ENCODE peak calls at places on chromosome 19, in seven cellular contexts. One of them, this sample, is unnamed.
A peak's percentile ranks its signal among the peaks of the same experiment; 100 is the strongest.

GRCh38 chr19:31555634-31556215 is 206.5 kb upstream of the TSHZ3 start:
- DNase-seq in HepG2: no peak
- DNase-seq in SK-N-SH: peak; percentile 31
- DNase-seq in GM12878: no peak
- DNase-seq in GM12891: no peak
- DNase-seq in H1: no peak
- DNase-seq in K562: no peak
- DNase-seq in this sample: no peak

GRCh38 chr19:1235625-1236538 is 1.9 kb downstream of the CBARP start:
- DNase-seq in HepG2: no peak
- DNase-seq in H1: no peak
- DNase-seq in SK-N-SH: peak; percentile 66
- DNase-seq in GM12878: no peak
- DNase-seq in K562: no peak
- DNase-seq in GM12891: no peak
- DNase-seq in this sample: no peak

GRCh38 chr19:57398868-57399267 is 9.2 kb downstream of the ZNF548 start:
- DNase-seq in SK-N-SH: no peak
- DNase-seq in GM12878: no peak
- DNase-seq in H1: no peak
- DNase-seq in K562: no peak
- DNase-seq in HepG2: no peak
- DNase-seq in GM12891: no peak
- DNase-seq in this sample: no peak

GRCh38 chr19:32407004-32407992 is 1.7 kb downstream of the DPY19L3 start:
- DNase-seq in K562: peak; percentile 72
- DNase-seq in GM12878: no peak
- DNase-seq in HepG2: peak; percentile 16
- DNase-seq in GM12891: no peak
- DNase-seq in SK-N-SH: peak; percentile 36
- DNase-seq in H1: no peak
- DNase-seq in this sample: no peak

GRCh38 chr19:16371540-16371986 is 46.9 kb downstream of the KLF2 start:
- DNase-seq in K562: peak; percentile 80
- DNase-seq in HepG2: no peak
- DNase-seq in SK-N-SH: no peak
- DNase-seq in H1: no peak
- DNase-seq in GM12878: peak; percentile 79
- DNase-seq in GM12891: peak; percentile 67
- DNase-seq in this sample: peak; percentile 71

GRCh38 chr19:14818588-14818987 is 16.4 kb downstream of the OR7A5 start:
- DNase-seq in K562: no peak
- DNase-seq in H1: no peak
- DNase-seq in GM12878: no peak
- DNase-seq in HepG2: no peak
- DNase-seq in SK-N-SH: no peak
- DNase-seq in GM12891: no peak
- DNase-seq in this sample: no peak

GRCh38 chr19:2426661-2427322 is 594 bp downstream of the TIMM13 start:
- DNase-seq in SK-N-SH: peak; percentile 94
- DNase-seq in HepG2: peak; percentile 64
- DNase-seq in K562: peak; percentile 88
- DNase-seq in GM12891: peak; percentile 80
- DNase-seq in H1: no peak
- DNase-seq in GM12878: no peak
- DNase-seq in this sample: peak; percentile 74

GRCh38 chr19:7348587-7349230 is at the start of gene ARHGEF18:
- DNase-seq in HepG2: no peak
- DNase-seq in SK-N-SH: no peak
- DNase-seq in GM12891: no peak
- DNase-seq in H1: no peak
- DNase-seq in GM12878: peak; percentile 59
- DNase-seq in K562: no peak
- DNase-seq in this sample: peak; percentile 48

GRCh38 chr19:2270157-2270571 is 11.8 kb downstream of the PEAK3 start:
- DNase-seq in GM12891: no peak
- DNase-seq in HepG2: no peak
- DNase-seq in GM12878: no peak
- DNase-seq in SK-N-SH: no peak
- DNase-seq in H1: no peak
- DNase-seq in K562: peak; percentile 57
- DNase-seq in this sample: no peak

GRCh38 chr19:50537769-50538230 is 24.1 kb upstream of the ASPDH start:
- DNase-seq in SK-N-SH: peak; percentile 93
- DNase-seq in GM12891: peak; percentile 73
- DNase-seq in HepG2: peak; percentile 65
- DNase-seq in K562: peak; percentile 88
- DNase-seq in GM12878: no peak
- DNase-seq in H1: peak; percentile 89
- DNase-seq in this sample: peak; percentile 69

GRCh38 chr19:8575467-8575997 is 1.7 kb downstream of the MYO1F start:
- DNase-seq in K562: peak; percentile 50
- DNase-seq in GM12878: no peak
- DNase-seq in H1: no peak
- DNase-seq in GM12891: no peak
- DNase-seq in SK-N-SH: no peak
- DNase-seq in HepG2: no peak
- DNase-seq in this sample: no peak

GRCh38 chr19:4352701-4353121 is 9.3 kb downstream of the MPND start:
- DNase-seq in H1: no peak
- DNase-seq in GM12878: no peak
- DNase-seq in SK-N-SH: peak; percentile 88
- DNase-seq in HepG2: peak; percentile 47
- DNase-seq in GM12891: no peak
- DNase-seq in K562: peak; percentile 74
- DNase-seq in this sample: peak; percentile 71
- TF ChIP-seq TAF1 in H1: no peak
- TF ChIP-seq TAF1 in GM12878: no peak
- TF ChIP-seq TAF1 in SK-N-SH: no peak
- TF ChIP-seq TAF1 in HepG2: no peak
- TF ChIP-seq TAF1 in GM12891: no peak
- TF ChIP-seq TAF1 in K562: no peak
- TF ChIP-seq TAF1 in this sample: no peak

DNA sequence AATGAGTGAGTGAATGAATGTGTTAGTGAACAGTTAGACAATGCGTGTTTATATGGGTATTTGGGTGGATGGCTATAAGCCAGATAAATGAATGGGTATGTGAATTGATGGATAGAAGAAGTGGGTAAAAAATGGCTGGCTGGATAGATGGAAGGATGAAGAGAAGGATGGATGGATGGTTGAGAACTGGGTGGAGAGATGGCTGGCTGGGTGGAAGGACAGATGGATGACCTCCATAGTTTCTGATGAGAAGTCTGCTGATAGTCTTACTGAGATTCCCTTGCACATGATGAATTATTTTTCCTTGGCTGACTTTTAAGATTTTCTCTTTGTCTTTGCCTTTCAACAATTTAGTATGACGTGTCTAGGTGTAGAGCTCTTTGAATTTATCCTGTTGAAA is 57.4 kb downstream of the RYR1 start:
- DNase-seq in H1: no peak
- DNase-seq in GM12878: no peak
- DNase-seq in HepG2: no peak
- DNase-seq in K562: no peak
- DNase-seq in SK-N-SH: no peak
- DNase-seq in GM12891: no peak
- DNase-seq in this sample: no peak
- TF ChIP-seq TAF1 in H1: no peak
- TF ChIP-seq TAF1 in GM12878: no peak
- TF ChIP-seq TAF1 in HepG2: no peak
- TF ChIP-seq TAF1 in K562: no peak
- TF ChIP-seq TAF1 in SK-N-SH: no peak
- TF ChIP-seq TAF1 in GM12891: no peak
- TF ChIP-seq TAF1 in this sample: no peak

GRCh38 chr19:18157465-18158063 is 4.6 kb downstream of the PIK3R2 start:
- DNase-seq in HepG2: no peak
- DNase-seq in SK-N-SH: peak; percentile 87
- DNase-seq in H1: no peak
- DNase-seq in GM12891: no peak
- DNase-seq in GM12878: no peak
- DNase-seq in K562: no peak
- DNase-seq in this sample: no peak
- TF ChIP-seq TAF1 in HepG2: no peak
- TF ChIP-seq TAF1 in SK-N-SH: no peak
- TF ChIP-seq TAF1 in H1: no peak
- TF ChIP-seq TAF1 in GM12891: no peak
- TF ChIP-seq TAF1 in GM12878: no peak
- TF ChIP-seq TAF1 in K562: no peak
- TF ChIP-seq TAF1 in this sample: no peak

GRCh38 chr19:48835734-48836088 is 580 bp downstream of the HSD17B14 start:
- DNase-seq in SK-N-SH: peak; percentile 87
- DNase-seq in GM12891: peak; percentile 87
- DNase-seq in GM12878: peak; percentile 82
- DNase-seq in K562: peak; percentile 87
- DNase-seq in HepG2: peak; percentile 82
- DNase-seq in H1: peak; percentile 78
- DNase-seq in this sample: peak; percentile 85
- TF ChIP-seq TAF1 in SK-N-SH: no peak
- TF ChIP-seq TAF1 in GM12891: no peak
- TF ChIP-seq TAF1 in GM12878: peak; percentile 29
- TF ChIP-seq TAF1 in K562: no peak
- TF ChIP-seq TAF1 in HepG2: no peak
- TF ChIP-seq TAF1 in H1: peak; percentile 35
- TF ChIP-seq TAF1 in this sample: no peak

GRCh38 chr19:17579523-17580244 is 24.2 kb downstream of the COLGALT1 start:
- DNase-seq in SK-N-SH: peak; percentile 92
- DNase-seq in GM12878: no peak
- DNase-seq in K562: peak; percentile 91
- DNase-seq in GM12891: peak; percentile 76
- DNase-seq in HepG2: no peak
- DNase-seq in H1: peak; percentile 87
- DNase-seq in this sample: peak; percentile 71

GRCh38 chr19:17576758-17577532 is 21.5 kb downstream of the COLGALT1 start:
- DNase-seq in K562: peak; percentile 99
- DNase-seq in SK-N-SH: peak; percentile 61
- DNase-seq in GM12878: no peak
- DNase-seq in GM12891: peak; percentile 60
- DNase-seq in HepG2: no peak
- DNase-seq in H1: peak; percentile 95
- DNase-seq in this sample: no peak

GRCh38 chr19:17572640-17573039 is 17.2 kb downstream of the COLGALT1 start:
- DNase-seq in SK-N-SH: no peak
- DNase-seq in GM12878: no peak
- DNase-seq in H1: no peak
- DNase-seq in K562: no peak
- DNase-seq in HepG2: no peak
- DNase-seq in GM12891: no peak
- DNase-seq in this sample: no peak

GRCh38 chr19:17577698-17578097 is 22.2 kb downstream of the COLGALT1 start:
- DNase-seq in GM12878: no peak
- DNase-seq in K562: no peak
- DNase-seq in SK-N-SH: no peak
- DNase-seq in GM12891: no peak
- DNase-seq in H1: no peak
- DNase-seq in HepG2: no peak
- DNase-seq in this sample: no peak

DNA sequence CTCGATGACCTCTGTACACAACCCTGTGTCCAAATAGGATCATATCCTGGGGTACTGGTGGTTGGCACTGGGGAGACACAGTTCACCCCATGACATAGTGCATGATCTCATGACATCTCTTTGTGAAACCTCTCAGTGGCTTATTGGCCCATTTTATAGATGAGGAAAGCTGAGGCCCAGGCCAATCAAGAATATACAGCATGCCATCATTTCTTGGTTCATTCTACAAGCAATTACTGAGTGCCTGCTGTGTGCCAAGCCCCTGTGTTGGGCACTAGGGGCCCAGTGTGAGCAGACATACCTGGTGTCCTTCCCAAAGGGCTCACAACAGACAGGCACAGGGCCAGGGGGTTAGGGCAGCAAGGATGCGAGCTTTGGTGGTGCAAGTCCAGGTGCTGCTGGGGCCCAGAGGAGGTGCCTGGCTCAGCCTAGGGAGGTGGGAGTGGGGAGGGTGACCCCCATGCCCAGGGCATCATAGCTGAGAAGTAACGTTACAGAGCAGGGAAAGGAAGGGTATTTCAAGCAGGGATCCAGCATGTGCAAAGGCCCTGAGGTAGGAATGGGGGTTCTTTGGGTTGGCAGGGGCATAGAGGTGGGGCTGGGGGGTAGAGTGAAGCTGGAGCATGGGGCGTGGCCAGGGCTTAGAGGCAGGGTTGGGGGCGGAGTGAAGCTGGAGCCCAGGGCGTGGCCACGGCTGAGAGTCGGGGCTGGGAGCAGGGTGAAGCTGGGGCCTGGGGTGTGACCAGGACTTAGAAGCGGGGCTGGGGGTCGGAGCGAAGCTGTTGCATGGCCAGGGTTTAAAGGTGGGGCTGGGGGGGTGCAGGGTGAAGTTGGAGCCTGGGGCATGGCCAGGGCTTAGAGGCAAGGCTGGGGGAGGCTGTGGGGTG is 20.7 kb downstream of the COLGALT1 start:
- DNase-seq in SK-N-SH: peak; percentile 30
- DNase-seq in GM12891: no peak
- DNase-seq in K562: peak; percentile 85
- DNase-seq in HepG2: no peak
- DNase-seq in GM12878: no peak
- DNase-seq in H1: no peak
- DNase-seq in this sample: no peak
- TF ChIP-seq TAF1 in SK-N-SH: no peak
- TF ChIP-seq TAF1 in GM12891: no peak
- TF ChIP-seq TAF1 in K562: no peak
- TF ChIP-seq TAF1 in HepG2: no peak
- TF ChIP-seq TAF1 in GM12878: no peak
- TF ChIP-seq TAF1 in H1: no peak
- TF ChIP-seq TAF1 in this sample: no peak

This sample was measured in GM12892.